ENCODE peak calls at places on chromosome 3, in ten cellular contexts. One of them, this sample, is unnamed.

GRCh38 chr3:25421747-25422146 is 6.3 kb upstream of the RARB start:
- DNase-seq in activated T-cell treated with anti-CD3 and anti-CD28 coated beads for 48 hours: no peak
- DNase-seq in anterior cingulate cortex: no peak
- DNase-seq in small intestine: peak; percentile 34
- DNase-seq in dermis microvascular lymphatic vessel endothelial cell: no peak
- DNase-seq in mesenteric fat pad: no peak
- DNase-seq in HuH-7: no peak
- DNase-seq in T-helper 17 cell: no peak
- DNase-seq in heart left ventricle: no peak
- DNase-seq in stimulated activated CD4-positive, alpha-beta T cell treated with anti-CD3 and anti-CD28 coated beads, Interleukin-12 subunit alpha, Interleukin-12 subunit beta, amount 100 ng/mL, for 4 hours: no peak
- DNase-seq in this sample: no peak

GRCh38 chr3:155995525-155996370 is 124.6 kb upstream of the KCNAB1 start:
- DNase-seq in heart left ventricle: no peak
- DNase-seq in small intestine: peak; percentile 7
- DNase-seq in stimulated activated CD4-positive, alpha-beta T cell treated with anti-CD3 and anti-CD28 coated beads, Interleukin-12 subunit alpha, Interleukin-12 subunit beta, amount 100 ng/mL, for 4 hours: no peak
- DNase-seq in anterior cingulate cortex: no peak
- DNase-seq in mesenteric fat pad: no peak
- DNase-seq in HuH-7: peak; percentile 22
- DNase-seq in activated T-cell treated with anti-CD3 and anti-CD28 coated beads for 48 hours: no peak
- DNase-seq in dermis microvascular lymphatic vessel endothelial cell: peak; percentile 57
- DNase-seq in T-helper 17 cell: no peak
- DNase-seq in this sample: no peak

GRCh38 chr3:180416111-180416541 is 185.8 kb upstream of the TTC14 start:
- DNase-seq in heart left ventricle: no peak
- DNase-seq in mesenteric fat pad: no peak
- DNase-seq in anterior cingulate cortex: no peak
- DNase-seq in stimulated activated CD4-positive, alpha-beta T cell treated with anti-CD3 and anti-CD28 coated beads, Interleukin-12 subunit alpha, Interleukin-12 subunit beta, amount 100 ng/mL, for 4 hours: no peak
- DNase-seq in dermis microvascular lymphatic vessel endothelial cell: no peak
- DNase-seq in activated T-cell treated with anti-CD3 and anti-CD28 coated beads for 48 hours: no peak
- DNase-seq in HuH-7: no peak
- DNase-seq in small intestine: no peak
- DNase-seq in T-helper 17 cell: no peak
- DNase-seq in this sample: no peak

GRCh38 chr3:46707601-46708011 is 6.4 kb downstream of the TMIE start:
- DNase-seq in activated T-cell treated with anti-CD3 and anti-CD28 coated beads for 48 hours: no peak
- DNase-seq in stimulated activated CD4-positive, alpha-beta T cell treated with anti-CD3 and anti-CD28 coated beads, Interleukin-12 subunit alpha, Interleukin-12 subunit beta, amount 100 ng/mL, for 4 hours: no peak
- DNase-seq in anterior cingulate cortex: no peak
- DNase-seq in HuH-7: no peak
- DNase-seq in small intestine: no peak
- DNase-seq in T-helper 17 cell: no peak
- DNase-seq in dermis microvascular lymphatic vessel endothelial cell: no peak
- DNase-seq in heart left ventricle: peak; percentile 5
- DNase-seq in mesenteric fat pad: peak; percentile 77
- DNase-seq in this sample: no peak

GRCh38 chr3:161171639-161172552 is 49.2 kb upstream of the NMD3 start:
- DNase-seq in stimulated activated CD4-positive, alpha-beta T cell treated with anti-CD3 and anti-CD28 coated beads, Interleukin-12 subunit alpha, Interleukin-12 subunit beta, amount 100 ng/mL, for 4 hours: no peak
- DNase-seq in anterior cingulate cortex: no peak
- DNase-seq in small intestine: no peak
- DNase-seq in dermis microvascular lymphatic vessel endothelial cell: peak; percentile 51
- DNase-seq in HuH-7: peak; percentile 15
- DNase-seq in heart left ventricle: no peak
- DNase-seq in activated T-cell treated with anti-CD3 and anti-CD28 coated beads for 48 hours: no peak
- DNase-seq in T-helper 17 cell: no peak
- DNase-seq in mesenteric fat pad: no peak
- DNase-seq in this sample: no peak

GRCh38 chr3:156727519-156728205 is 53.3 kb downstream of the TIPARP start:
- DNase-seq in small intestine: no peak
- DNase-seq in HuH-7: no peak
- DNase-seq in T-helper 17 cell: no peak
- DNase-seq in mesenteric fat pad: no peak
- DNase-seq in dermis microvascular lymphatic vessel endothelial cell: no peak
- DNase-seq in stimulated activated CD4-positive, alpha-beta T cell treated with anti-CD3 and anti-CD28 coated beads, Interleukin-12 subunit alpha, Interleukin-12 subunit beta, amount 100 ng/mL, for 4 hours: no peak
- DNase-seq in heart left ventricle: no peak
- DNase-seq in anterior cingulate cortex: no peak
- DNase-seq in activated T-cell treated with anti-CD3 and anti-CD28 coated beads for 48 hours: no peak
- DNase-seq in this sample: no peak

GRCh38 chr3:62453448-62453847 is 80.1 kb upstream of the FEZF2 start:
- DNase-seq in stimulated activated CD4-positive, alpha-beta T cell treated with anti-CD3 and anti-CD28 coated beads, Interleukin-12 subunit alpha, Interleukin-12 subunit beta, amount 100 ng/mL, for 4 hours: no peak
- DNase-seq in small intestine: no peak
- DNase-seq in anterior cingulate cortex: no peak
- DNase-seq in HuH-7: no peak
- DNase-seq in heart left ventricle: no peak
- DNase-seq in T-helper 17 cell: no peak
- DNase-seq in mesenteric fat pad: no peak
- DNase-seq in activated T-cell treated with anti-CD3 and anti-CD28 coated beads for 48 hours: no peak
- DNase-seq in dermis microvascular lymphatic vessel endothelial cell: no peak
- DNase-seq in this sample: no peak

GRCh38 chr3:134651347-134652041 is 672 bp upstream of the KY start:
- DNase-seq in activated T-cell treated with anti-CD3 and anti-CD28 coated beads for 48 hours: no peak
- DNase-seq in anterior cingulate cortex: peak; percentile 25
- DNase-seq in dermis microvascular lymphatic vessel endothelial cell: no peak
- DNase-seq in T-helper 17 cell: no peak
- DNase-seq in stimulated activated CD4-positive, alpha-beta T cell treated with anti-CD3 and anti-CD28 coated beads, Interleukin-12 subunit alpha, Interleukin-12 subunit beta, amount 100 ng/mL, for 4 hours: no peak
- DNase-seq in mesenteric fat pad: peak; percentile 41
- DNase-seq in HuH-7: no peak
- DNase-seq in small intestine: peak; percentile 9
- DNase-seq in heart left ventricle: peak; percentile 70
- DNase-seq in this sample: no peak

GRCh38 chr3:125011941-125012340 is 43.9 kb downstream of the HEG1 start:
- DNase-seq in T-helper 17 cell: no peak
- DNase-seq in anterior cingulate cortex: no peak
- DNase-seq in activated T-cell treated with anti-CD3 and anti-CD28 coated beads for 48 hours: no peak
- DNase-seq in mesenteric fat pad: no peak
- DNase-seq in heart left ventricle: no peak
- DNase-seq in stimulated activated CD4-positive, alpha-beta T cell treated with anti-CD3 and anti-CD28 coated beads, Interleukin-12 subunit alpha, Interleukin-12 subunit beta, amount 100 ng/mL, for 4 hours: no peak
- DNase-seq in dermis microvascular lymphatic vessel endothelial cell: no peak
- DNase-seq in small intestine: no peak
- DNase-seq in HuH-7: no peak
- DNase-seq in this sample: no peak

GRCh38 chr3:143433787-143434378 is 314.3 kb downstream of the CHST2 start:
- DNase-seq in anterior cingulate cortex: no peak
- DNase-seq in stimulated activated CD4-positive, alpha-beta T cell treated with anti-CD3 and anti-CD28 coated beads, Interleukin-12 subunit alpha, Interleukin-12 subunit beta, amount 100 ng/mL, for 4 hours: no peak
- DNase-seq in heart left ventricle: no peak
- DNase-seq in activated T-cell treated with anti-CD3 and anti-CD28 coated beads for 48 hours: no peak
- DNase-seq in T-helper 17 cell: no peak
- DNase-seq in small intestine: peak; percentile 15
- DNase-seq in mesenteric fat pad: no peak
- DNase-seq in HuH-7: no peak
- DNase-seq in dermis microvascular lymphatic vessel endothelial cell: peak; percentile 17
- DNase-seq in this sample: no peak

GRCh38 chr3:45572755-45573154 is 21.8 kb upstream of the LIMD1 start:
- DNase-seq in HuH-7: no peak
- DNase-seq in anterior cingulate cortex: no peak
- DNase-seq in activated T-cell treated with anti-CD3 and anti-CD28 coated beads for 48 hours: no peak
- DNase-seq in small intestine: no peak
- DNase-seq in stimulated activated CD4-positive, alpha-beta T cell treated with anti-CD3 and anti-CD28 coated beads, Interleukin-12 subunit alpha, Interleukin-12 subunit beta, amount 100 ng/mL, for 4 hours: no peak
- DNase-seq in mesenteric fat pad: peak; percentile 6
- DNase-seq in T-helper 17 cell: no peak
- DNase-seq in dermis microvascular lymphatic vessel endothelial cell: no peak
- DNase-seq in heart left ventricle: no peak
- DNase-seq in this sample: no peak

GRCh38 chr3:48413086-48413485 is 16.8 kb downstream of the PLXNB1 start:
- DNase-seq in HuH-7: no peak
- DNase-seq in small intestine: no peak
- DNase-seq in stimulated activated CD4-positive, alpha-beta T cell treated with anti-CD3 and anti-CD28 coated beads, Interleukin-12 subunit alpha, Interleukin-12 subunit beta, amount 100 ng/mL, for 4 hours: no peak
- DNase-seq in anterior cingulate cortex: no peak
- DNase-seq in mesenteric fat pad: no peak
- DNase-seq in T-helper 17 cell: no peak
- DNase-seq in heart left ventricle: no peak
- DNase-seq in dermis microvascular lymphatic vessel endothelial cell: no peak
- DNase-seq in activated T-cell treated with anti-CD3 and anti-CD28 coated beads for 48 hours: no peak
- DNase-seq in this sample: no peak

This sample was measured in brain pericyte.